ENCODE peak calls at places on chromosomes 11 and 22, in five cellular contexts. O, P, C, N and J are unnamed samples.

GRCh38 chr11:10693509-10694071 is at the start of gene IRAG1:
- DNase-seq in O (peak; percentile 38), P (peak; percentile 78), C (peak; percentile 31), N (peak; percentile 49), J (no peak)

GRCh38 chr11:12248330-12248729 is 129.0 kb upstream of the PARVA start:
- DNase-seq in O (peak; percentile 98), P (peak; percentile 57), C (no peak), N (peak; percentile 87), J (peak; percentile 95)

GRCh38 chr11:35419713-35420333 is 465 bp upstream of the SLC1A2 start:
- DNase-seq in O (no peak), P (no peak), C (no peak), N (no peak), J (no peak)

GRCh38 chr11:35944503-35945136 is 758 bp downstream of the LDLRAD3 start:
- DNase-seq in O (no peak), P (no peak), C (peak; percentile 19), N (no peak), J (no peak)

GRCh38 chr11:67282155-67282875 is 6.8 kb upstream of the ANKRD13D start:
- DNase-seq in O (no peak), P (no peak), C (no peak), N (peak; percentile 52), J (peak; percentile 1)

GRCh38 chr11:78784321-78785061 is 209.8 kb upstream of the NARS2 start:
- DNase-seq in O (no peak), P (peak; percentile 95), C (no peak), N (no peak), J (no peak)

GRCh38 chr22:17920992-17921650 is 103.2 kb downstream of the MICAL3 start:
- DNase-seq in O (no peak), P (no peak), C (no peak), N (no peak), J (no peak)

GRCh38 chr22:19429950-19430889 is 1.3 kb downstream of the HIRA start:
- DNase-seq in O (peak; percentile 40), P (peak; percentile 78), C (peak; percentile 38), N (peak; percentile 87), J (peak; percentile 74)

GRCh38 chr11:121246021-121246768 is 46.4 kb upstream of the SC5D start:
- DNase-seq in O (no peak), P (no peak), C (no peak), N (no peak), J (no peak)

GRCh38 chr11:110479445-110480101 is 49.8 kb downstream of the FDX1 start:
- DNase-seq in O (no peak), P (peak; percentile 77), C (no peak), N (no peak), J (no peak)

DNA sequence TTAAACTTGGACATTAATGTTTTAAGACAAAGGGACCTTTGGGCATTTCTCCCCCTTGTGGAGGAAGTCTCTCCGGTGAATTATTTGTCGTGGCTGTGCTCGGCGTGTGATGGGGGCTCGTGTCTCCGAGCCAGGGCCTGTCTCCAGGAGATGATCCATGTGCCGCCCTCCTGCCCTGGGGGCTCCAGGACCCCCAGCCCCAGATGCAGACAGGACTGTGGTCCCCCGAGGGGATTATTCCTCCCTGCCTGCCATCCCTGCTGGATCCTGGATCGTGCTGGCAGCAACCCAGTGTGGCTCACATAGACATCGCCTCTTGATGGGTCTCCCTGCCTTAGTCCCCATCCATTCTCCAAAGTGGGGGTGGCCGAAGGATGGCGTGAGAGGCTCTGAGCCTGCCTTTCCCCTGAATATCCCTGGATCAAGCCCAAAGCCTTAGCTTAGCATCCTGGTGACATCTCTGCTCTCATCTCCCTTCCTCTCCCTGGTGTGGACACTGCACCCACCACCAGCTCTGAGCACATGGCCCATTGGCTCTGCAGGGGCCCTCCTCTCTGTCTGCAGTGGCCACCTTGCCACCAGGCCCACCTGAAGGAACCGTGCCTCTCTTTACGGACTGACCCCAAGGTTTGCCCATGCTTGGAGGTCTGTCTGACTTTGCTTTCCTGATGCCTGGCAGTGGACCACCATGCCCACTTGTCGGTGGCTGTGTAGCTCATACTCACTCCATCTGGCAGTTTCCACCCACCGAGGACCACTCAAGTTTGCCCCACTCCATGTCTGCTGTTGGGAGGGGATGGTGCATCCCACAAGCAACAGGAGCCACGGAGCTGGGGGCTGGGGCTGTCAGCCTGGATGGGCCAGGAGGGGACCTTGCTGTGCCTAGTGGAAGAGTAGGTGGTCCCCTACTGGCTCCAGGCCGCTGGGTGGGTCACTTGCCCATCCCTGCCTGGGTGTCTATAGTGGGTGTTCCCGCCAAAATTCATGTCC is 56.7 kb downstream of the SMIM38 start:
- DNase-seq in O (peak; percentile 17), P (no peak), C (no peak), N (peak; percentile 37), J (no peak)
- TF ChIP-seq CTCF in O (no peak), P (peak; percentile 33), C (no peak), N (no peak), J (no peak)

GRCh38 chr11:76769645-76770586 is 13.2 kb upstream of the TSKU start:
- DNase-seq in O (peak; percentile 82), P (peak; percentile 72), C (no peak), N (peak; percentile 96), J (peak; percentile 88)
- TF ChIP-seq POLR2A in O (no peak), P (peak; percentile 9), C (no peak), N (no peak), J (no peak)

GRCh38 chr22:22098457-22099193 is 116.0 kb upstream of the TOP3B start:
- DNase-seq in O (no peak), P (no peak), C (no peak), N (no peak), J (no peak)
- H3K27ac ChIP-seq in O (no peak overlapping the region), P (no peak overlapping the region), C (no peak overlapping the region), N (no peak overlapping the region), J (no peak overlapping the region)

DNA sequence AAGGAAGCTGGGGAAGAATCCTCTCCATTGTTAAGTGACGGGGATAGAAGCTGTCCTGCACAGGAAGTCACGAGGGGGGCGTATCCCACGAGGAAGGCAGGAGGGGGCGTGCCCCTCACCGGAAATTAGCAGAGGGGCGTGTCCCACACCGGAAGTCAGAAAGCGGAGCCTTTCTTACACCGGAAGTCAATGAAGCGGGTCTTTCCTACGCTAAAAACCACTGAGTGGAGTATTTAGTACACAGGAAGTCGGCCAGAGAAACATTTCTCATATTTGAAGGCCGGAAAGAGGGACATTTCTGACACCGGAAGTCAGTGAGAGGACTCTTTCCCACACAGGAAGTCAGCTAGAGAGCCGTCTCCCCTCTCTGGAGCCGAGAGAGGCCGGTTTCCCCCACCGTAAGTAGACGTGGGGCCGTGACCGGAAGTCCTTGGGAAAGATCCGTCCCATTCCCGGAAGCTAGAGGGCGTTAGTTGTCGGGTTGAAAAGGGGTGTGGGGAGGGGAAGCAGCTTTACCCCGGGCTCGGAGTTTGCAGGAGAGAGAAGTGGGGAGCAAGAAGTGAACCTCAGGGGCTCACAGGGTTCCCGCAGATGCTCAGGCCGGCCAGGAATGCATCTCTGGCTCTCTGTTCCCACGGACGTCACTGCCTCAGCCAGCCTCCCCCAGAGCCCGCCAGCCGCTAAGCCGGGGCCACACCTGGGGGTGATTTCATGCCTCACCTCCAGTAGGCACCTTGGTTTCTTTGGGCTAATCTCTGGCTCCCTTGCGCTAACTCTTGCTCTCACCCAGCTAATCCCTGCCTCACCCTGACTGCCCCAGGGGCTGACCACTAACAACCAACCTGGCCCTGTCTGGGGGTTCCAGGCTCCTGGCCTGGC is 15.4 kb downstream of the MIAT start:
- DNase-seq in O (peak; percentile 88), P (peak; percentile 94), C (peak; percentile 90), N (peak; percentile 90), J (peak; percentile 90)
- TF ChIP-seq CTCF in O (peak; percentile 26), P (peak; percentile 62), C (peak; percentile 46), N (peak; percentile 29), J (peak; percentile 55)

DNA sequence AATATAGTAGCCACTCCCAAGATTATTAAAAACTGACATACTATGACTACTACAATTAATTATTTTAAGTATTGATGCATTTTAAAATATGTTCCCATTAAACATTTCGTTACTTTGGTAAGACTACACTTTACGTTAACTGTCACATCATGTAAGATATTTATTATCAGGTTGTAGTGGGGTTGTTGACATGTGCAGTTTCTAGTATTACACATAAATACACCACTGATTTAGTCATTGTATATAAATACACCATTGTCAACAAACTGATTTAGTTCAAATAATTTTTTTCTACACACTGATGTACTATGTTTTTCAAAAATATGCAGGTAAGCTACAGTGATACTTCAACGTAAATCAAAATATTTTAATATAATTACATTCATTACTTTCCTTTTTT is 11.5 kb downstream of the ST13 start:
- DNase-seq in O (no peak), P (no peak), C (no peak), N (no peak), J (no peak)
- TF ChIP-seq POLR2A in O (no peak), P (no peak), C (no peak), N (no peak), J (no peak)

DNA sequence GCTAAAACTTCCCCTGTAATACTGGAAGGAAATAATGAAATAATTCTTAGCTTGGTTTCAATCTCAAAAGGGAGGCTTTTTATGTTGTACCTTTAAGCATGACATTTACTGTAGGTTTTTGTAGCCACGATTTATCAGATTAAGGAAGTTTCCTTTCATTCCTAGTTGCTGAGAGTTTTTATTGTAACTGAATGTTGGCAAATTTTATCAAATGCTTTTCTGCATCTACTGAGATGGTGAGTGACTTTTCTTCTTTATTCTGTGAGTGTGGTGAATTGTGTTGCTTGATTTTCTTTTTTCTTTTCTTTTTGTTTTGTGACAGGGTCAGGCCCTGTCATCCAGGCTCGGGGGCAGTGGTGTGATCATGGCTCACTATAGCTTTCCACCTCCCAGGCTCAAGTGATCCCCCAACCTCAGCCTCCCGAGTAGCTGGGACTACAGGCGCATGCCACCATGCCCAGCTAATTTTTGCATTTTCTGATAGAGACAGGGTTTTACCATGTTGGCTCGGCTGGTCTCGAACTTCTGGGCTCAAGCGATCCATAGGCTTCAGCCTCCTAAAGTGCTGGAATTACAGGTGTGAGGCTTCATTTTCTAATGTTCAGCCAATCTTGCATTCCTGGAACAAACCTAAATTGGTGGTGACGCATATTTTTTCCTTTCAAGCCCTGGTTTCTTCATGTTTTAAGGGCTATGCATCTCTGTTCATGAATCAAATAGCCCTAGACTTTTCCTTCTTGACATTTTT is 26.2 kb downstream of the SUSD2 start:
- DNase-seq in O (no peak), P (no peak), C (no peak), N (no peak), J (no peak)
- H3K27ac ChIP-seq in O (peak overlapping the region; percentile 84), P (peak overlapping the region; percentile 99), C (peak overlapping the region; percentile 85), N (peak overlapping the region; percentile 58), J (peak overlapping the region; percentile 98)